ENCODE peak calls at places on chromosomes 16 and 17, in four cellular contexts. Y, Q, Z and L are unnamed samples.

GRCh38 chr17:71085238-71086033 is 916.1 kb downstream of the KCNJ2 start:
- DNase-seq in Y (no peak), Z (peak), Q (no peak), L (no peak)

GRCh38 chr16:57422026-57422944 is 17.7 kb downstream of the CCL17 start:
- DNase-seq in Q (peak), Y (no peak), Z (peak), L (no peak)

GRCh38 chr17:31491794-31492171 is 100.3 kb downstream of the RAB11FIP4 start:
- DNase-seq in Q (no peak), Z (no peak), Y (no peak), L (peak)

GRCh38 chr16:11379420-11379819 is 34.2 kb downstream of the RMI2 start:
- DNase-seq in Z (no peak), Q (peak), Y (peak), L (peak)

GRCh38 chr16:30527635-30528178 is 1.3 kb upstream of the ZNF768 start:
- DNase-seq in Y (no peak), Q (no peak), Z (peak), L (peak)

GRCh38 chr16:56113223-56113622 is 78.1 kb upstream of the GNAO1 start:
- DNase-seq in Z (no peak), Y (no peak), Q (no peak), L (no peak)

GRCh38 chr16:82633964-82634600 is 7.3 kb downstream of the CDH13 start:
- DNase-seq in Q (peak), Z (peak), Y (no peak), L (no peak)

GRCh38 chr17:77802333-77802615 is 156.2 kb upstream of the TNRC6C start:
- DNase-seq in Y (no peak), Z (no peak), Q (no peak), L (no peak)

GRCh38 chr17:48551206-48551597 is 6.3 kb upstream of the HOXB2 start:
- DNase-seq in Y (no peak), Q (no peak), Z (no peak), L (no peak)

GRCh38 chr17:1647802-1648581 is 1.7 kb downstream of the RILP start:
- DNase-seq in Y (no peak), Q (peak), Z (peak), L (no peak)

GRCh38 chr16:58449768-58450167 is 50.2 kb upstream of the NDRG4 start:
- DNase-seq in Z (no peak), Q (no peak), Y (no peak), L (no peak)

GRCh38 chr16:4847774-4848587 is 700 bp downstream of the UBN1 start:
- DNase-seq in Q (peak), Z (peak), Y (peak), L (peak)

GRCh38 chr17:16417399-16417798 is 2.0 kb downstream of the TRPV2 start:
- DNase-seq in Y (no peak), Z (no peak), Q (no peak), L (peak)

GRCh38 chr16:72836181-72836580 is 211.7 kb downstream of the ZFHX3 start:
- DNase-seq in Z (no peak), Q (no peak), Y (no peak), L (no peak)
- TF ChIP-seq POLR2AphosphoS5 in Z (no peak), Q (no peak), Y (no peak), L (no peak)

DNA sequence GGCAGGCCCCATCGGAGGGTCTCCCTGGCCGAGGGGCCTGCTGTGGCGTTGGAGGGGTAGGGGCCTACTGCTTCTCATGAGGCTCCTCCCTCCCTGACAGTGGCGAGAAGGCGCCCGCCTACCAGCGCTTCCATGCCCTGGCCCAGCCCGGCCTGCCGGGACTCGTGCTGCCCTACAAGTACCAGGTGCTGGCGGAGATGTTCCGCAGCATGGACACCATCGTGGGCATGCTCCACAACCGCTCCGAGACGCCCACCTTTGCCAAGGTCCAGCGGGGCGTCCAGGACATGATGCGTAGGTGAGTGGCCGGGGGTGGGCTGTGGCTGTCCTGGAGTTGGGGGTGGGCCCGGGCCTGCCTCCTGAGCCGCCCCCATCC is 1.7 kb downstream of the CDT1 start:
- DNase-seq in Q (no peak), Y (no peak), Z (no peak), L (peak)
- TF ChIP-seq POLR2AphosphoS5 in Q (no peak), Y (no peak), Z (no peak), L (peak)

GRCh38 chr16:20902426-20902825 is 1.9 kb downstream of the LYRM1 start:
- DNase-seq in Y (no peak), Q (no peak), Z (no peak), L (no peak)

GRCh38 chr16:20903116-20903888 is 2.7 kb downstream of the LYRM1 start:
- DNase-seq in Y (no peak), Z (no peak), Q (no peak), L (no peak)

GRCh38 chr16:20900299-20901067 is at the start of the genes DCUN1D3 and LYRM1:
- DNase-seq in Y (peak), Q (peak), Z (peak), L (peak)

GRCh38 chr16:20901068-20901440 is 483 bp downstream of the LYRM1 start:
- DNase-seq in Q (no peak), Z (no peak), Y (no peak), L (no peak)

DNA sequence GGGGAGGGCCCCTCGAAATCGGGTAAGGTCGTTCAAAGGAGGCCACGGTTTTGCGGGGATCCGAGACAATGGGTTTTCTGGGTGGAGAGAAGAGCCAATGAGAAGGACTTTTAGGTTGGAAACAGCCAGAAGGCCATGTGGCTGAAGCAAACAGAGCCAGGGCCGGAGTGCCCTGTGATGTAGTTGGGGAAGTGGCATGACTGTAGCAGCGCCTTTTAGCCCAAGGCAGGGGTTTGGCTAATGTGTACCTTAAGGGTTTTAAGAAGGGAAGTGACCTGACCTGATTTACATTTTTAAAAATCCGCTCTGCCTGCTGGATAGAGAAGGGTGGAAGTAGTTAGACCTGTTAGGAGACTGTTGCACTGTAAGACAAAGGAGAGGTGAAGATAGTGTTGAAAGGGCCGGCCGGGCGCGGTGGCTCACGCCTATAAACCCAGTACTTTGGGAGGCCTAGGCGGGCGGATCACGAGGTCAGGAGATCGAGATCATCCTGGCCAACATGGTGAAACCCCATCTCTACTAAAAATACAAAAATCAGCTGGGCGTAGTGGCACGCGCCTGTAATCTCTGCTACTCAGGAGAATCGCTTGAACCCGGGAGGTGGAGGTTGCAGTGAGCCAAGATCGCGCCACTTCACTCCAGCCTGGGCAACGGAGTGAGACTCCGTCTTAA is 1.0 kb downstream of the LYRM1 start:
- DNase-seq in Q (peak), Z (peak), Y (peak), L (peak)
- TF ChIP-seq POLR2AphosphoS5 in Q (peak), Z (peak), Y (no peak), L (peak)

GRCh38 chr17:17810374-17811248 is 26.2 kb downstream of the SREBF1 start:
- DNase-seq in Q (no peak), Y (no peak), Z (no peak), L (no peak)
- TF ChIP-seq POLR2AphosphoS5 in Q (no peak), Y (no peak), Z (no peak), L (peak)

GRCh38 chr16:14513389-14514107 is 116.5 kb downstream of the PARN start:
- DNase-seq in Y (no peak), Z (no peak), Q (no peak), L (no peak)
- TF ChIP-seq POLR2AphosphoS5 in Y (no peak), Z (no peak), Q (no peak), L (no peak)

GRCh38 chr17:44344939-44345496 is at the start of gene GRN:
- DNase-seq in Q (peak), Z (peak), Y (peak), L (peak)
- TF ChIP-seq POLR2AphosphoS5 in Q (peak), Z (peak), Y (peak), L (peak)

GRCh38 chr17:55162556-55162946 is 102.2 kb upstream of the HLF start:
- DNase-seq in Z (no peak), Y (no peak), Q (no peak), L (no peak)

GRCh38 chr17:55159251-55159650 is 105.5 kb upstream of the HLF start:
- DNase-seq in Z (no peak), Q (no peak), Y (no peak), L (no peak)

GRCh38 chr17:55163408-55163807 is 101.4 kb upstream of the HLF start:
- DNase-seq in Z (no peak), Y (no peak), Q (no peak), L (no peak)

GRCh38 chr17:55160501-55160900 is 104.3 kb upstream of the HLF start:
- DNase-seq in Z (no peak), Y (no peak), Q (no peak), L (no peak)

DNA sequence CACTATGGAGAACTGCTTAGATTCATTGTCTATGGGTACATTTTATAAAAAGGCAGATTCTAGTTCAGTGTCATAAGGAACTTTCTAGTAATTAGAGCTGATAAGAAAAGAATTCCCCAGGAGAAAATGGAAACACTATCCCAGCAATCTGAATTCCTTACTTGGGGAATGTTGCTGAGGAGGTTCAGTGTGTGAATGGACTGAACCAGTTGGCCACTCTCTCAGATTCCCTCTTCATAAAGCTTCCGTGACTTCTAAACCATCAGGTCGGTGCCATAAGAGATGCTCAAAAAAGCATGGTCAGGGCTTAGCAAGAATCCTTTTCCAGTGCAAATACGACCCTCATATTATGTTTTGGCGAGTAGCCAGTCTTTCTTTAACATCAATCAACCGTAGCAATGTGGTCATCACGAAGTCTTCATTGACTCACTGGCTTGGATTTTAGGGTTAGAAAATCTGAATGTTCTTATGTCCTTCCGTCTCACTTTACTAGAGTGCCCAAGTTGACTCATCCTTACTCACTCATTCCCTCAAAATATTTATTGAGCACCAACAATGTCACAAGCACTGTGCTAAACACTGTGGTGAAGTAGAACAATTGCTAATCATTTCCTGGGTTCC is 102.7 kb upstream of the HLF start:
- DNase-seq in Q (no peak), Z (no peak), Y (no peak), L (no peak)
- TF ChIP-seq POLR2AphosphoS5 in Q (no peak), Z (no peak), Y (no peak), L (no peak)

GRCh38 chr16:17397499-17397891 is 73.3 kb downstream of the XYLT1 start:
- DNase-seq in Y (no peak), Q (no peak), Z (peak), L (no peak)
- TF ChIP-seq POLR2AphosphoS5 in Y (no peak), Q (peak), Z (peak), L (no peak)

GRCh38 chr16:46714797-46715591 is 25.5 kb downstream of the ORC6 start:
- DNase-seq in Q (no peak), Z (no peak), Y (no peak), L (no peak)
- TF ChIP-seq POLR2AphosphoS5 in Q (no peak), Z (no peak), Y (no peak), L (no peak)